ENCODE peak calls at places on chromosome X, in nine cellular contexts. Q, R, O, G, L, B, T, I and C are unnamed samples.

GRCh38 chrX:2192584-2193272 is 308.0 kb downstream of the DHRSX start:
- DNase-seq in Q (no peak), R (no peak), O (no peak), G (no peak), L (no peak), B (no peak), T (no peak), I (no peak), C (no peak)

GRCh38 chrX:42140320-42140719 is 217.0 kb upstream of the CASK start:
- DNase-seq in Q (no peak), R (no peak), O (no peak), G (no peak), L (no peak), B (no peak), T (no peak), I (no peak), C (no peak)

GRCh38 chrX:136780738-136781137 is at the start of gene ARHGEF6:
- DNase-seq in Q (no peak), R (no peak), O (no peak), G (no peak), L (no peak), B (no peak), T (no peak), I (no peak), C (peak; percentile 34)

GRCh38 chrX:43976216-43976615 is 3.0 kb upstream of the NDP start:
- DNase-seq in Q (no peak), R (no peak), O (no peak), G (no peak), L (no peak), B (no peak), T (no peak), I (no peak), C (no peak)

GRCh38 chrX:38055170-38055847 is 49.0 kb downstream of the SYTL5 start:
- DNase-seq in Q (peak; percentile 25), R (no peak), O (no peak), G (no peak), L (no peak), B (no peak), T (no peak), I (no peak), C (no peak)

GRCh38 chrX:2176733-2177132 is 324.0 kb downstream of the DHRSX start:
- DNase-seq in Q (no peak), R (no peak), O (no peak), G (no peak), L (no peak), B (no peak), T (no peak), I (no peak), C (no peak)

GRCh38 chrX:121000589-121000988 is 15.0 kb upstream of the CT47A1 start:
- DNase-seq in Q (peak; percentile 36), R (no peak), O (no peak), G (peak; percentile 1), L (no peak), B (no peak), T (no peak), I (no peak), C (no peak)

GRCh38 chrX:102516314-102516936 is at the start of gene TMSB15A:
- DNase-seq in Q (peak; percentile 39), R (peak; percentile 77), O (peak; percentile 66), G (no peak), L (peak; percentile 9), B (peak; percentile 28), T (peak; percentile 64), I (peak; percentile 14), C (peak; percentile 72)

GRCh38 chrX:49947778-49948177 is 25.4 kb downstream of the CLCN5 start:
- DNase-seq in Q (no peak), R (no peak), O (no peak), G (no peak), L (peak; percentile 14), B (no peak), T (no peak), I (no peak), C (no peak)

GRCh38 chrX:120311632-120312000 is 355 bp upstream of the TMEM255A start:
- DNase-seq in Q (peak; percentile 19), R (no peak), O (no peak), G (no peak), L (no peak), B (no peak), T (no peak), I (no peak), C (no peak)

GRCh38 chrX:110015915-110016314 is 13.0 kb downstream of the TMEM164 start:
- DNase-seq in Q (no peak), R (no peak), O (no peak), G (no peak), L (no peak), B (no peak), T (no peak), I (no peak), C (no peak)

GRCh38 chrX:40260123-40260751 is 162.5 kb upstream of the BCOR start:
- DNase-seq in Q (no peak), R (no peak), O (no peak), G (no peak), L (no peak), B (no peak), T (no peak), I (no peak), C (no peak)

GRCh38 chrX:9775930-9776329 is 10.3 kb upstream of the GPR143 start:
- DNase-seq in Q (no peak), R (no peak), O (no peak), G (no peak), L (no peak), B (no peak), T (no peak), I (no peak), C (no peak)

GRCh38 chrX:46165411-46165810 is 379.8 kb downstream of the ZNF674 start:
- DNase-seq in Q (no peak), R (no peak), O (no peak), G (no peak), L (no peak), B (no peak), T (no peak), I (no peak), C (no peak)

GRCh38 chrX:143994206-143994605 is 110.3 kb downstream of the UBE2NL start:
- DNase-seq in Q (no peak), R (no peak), O (no peak), G (no peak), L (no peak), B (no peak), T (no peak), I (no peak), C (no peak)

GRCh38 chrX:42778096-42778495 is at the start of gene PPP1R2C:
- DNase-seq in Q (no peak), R (no peak), O (no peak), G (no peak), L (no peak), B (peak; percentile 57), T (no peak), I (no peak), C (no peak)

GRCh38 chrX:149567621-149568417 is 18.1 kb upstream of the HSFX3 start:
- DNase-seq in Q (no peak), R (no peak), O (no peak), G (no peak), L (no peak), B (no peak), T (no peak), I (no peak), C (peak; percentile 20)

GRCh38 chrX:15336023-15336413 is 695 bp upstream of the PIGA start:
- DNase-seq in Q (peak; percentile 16), R (no peak), O (no peak), G (peak; percentile 3), L (no peak), B (peak; percentile 31), T (no peak), I (peak; percentile 45), C (no peak)

GRCh38 chrX:150200820-150201287 is 162.3 kb upstream of the MAMLD1 start:
- DNase-seq in Q (peak; percentile 90), R (no peak), O (no peak), G (peak; percentile 70), L (peak; percentile 1), B (no peak), T (no peak), I (peak; percentile 60), C (no peak)

GRCh38 chrX:38513087-38513742 is 48.1 kb upstream of the TSPAN7 start:
- DNase-seq in Q (no peak), R (no peak), O (no peak), G (no peak), L (peak; percentile 3), B (no peak), T (no peak), I (no peak), C (no peak)

GRCh38 chrX:2183193-2183725 is 317.5 kb downstream of the DHRSX start:
- DNase-seq in Q (no peak), R (no peak), O (no peak), G (no peak), L (no peak), B (no peak), T (no peak), I (no peak), C (no peak)

GRCh38 chrX:129833153-129834004 is 10.3 kb downstream of the ZDHHC9 start:
- DNase-seq in Q (no peak), R (no peak), O (no peak), G (no peak), L (no peak), B (no peak), T (peak; percentile 60), I (no peak), C (no peak)

GRCh38 chrX:68732906-68733493 is 85.5 kb downstream of the STARD8 start:
- DNase-seq in Q (peak; percentile 37), R (no peak), O (peak; percentile 63), G (peak; percentile 8), L (peak; percentile 6), B (peak; percentile 59), T (peak; percentile 60), I (peak; percentile 40), C (peak; percentile 83)

GRCh38 chrX:75603833-75604232 is 81.0 kb upstream of the ZDHHC15 start:
- DNase-seq in Q (no peak), R (peak; percentile 0), O (no peak), G (peak; percentile 19), L (peak; percentile 37), B (no peak), T (no peak), I (no peak), C (no peak)

GRCh38 chrX:134737061-134737460 is 78.8 kb upstream of the PLAC1 start:
- DNase-seq in Q (no peak), R (no peak), O (no peak), G (no peak), L (no peak), B (no peak), T (peak; percentile 56), I (no peak), C (no peak)

GRCh38 chrX:626745-627509 is 3.7 kb upstream of the SHOX start:
- DNase-seq in Q (no peak), R (no peak), O (no peak), G (no peak), L (no peak), B (no peak), T (no peak), I (no peak), C (no peak)

GRCh38 chrX:72060196-72060974 is 71.3 kb downstream of the RTL5 start:
- DNase-seq in Q (no peak), R (no peak), O (no peak), G (no peak), L (peak; percentile 82), B (no peak), T (no peak), I (no peak), C (no peak)

GRCh38 chrX:49754238-49754857 is 58.6 kb upstream of the PAGE1 start:
- DNase-seq in Q (peak; percentile 40), R (no peak), O (peak; percentile 13), G (peak; percentile 8), L (peak; percentile 32), B (peak; percentile 19), T (peak; percentile 38), I (peak; percentile 21), C (no peak)

GRCh38 chrX:27890611-27891010 is 82.8 kb downstream of the MAGEB10 start:
- DNase-seq in Q (peak; percentile 43), R (no peak), O (no peak), G (peak; percentile 3), L (no peak), B (no peak), T (no peak), I (no peak), C (no peak)

GRCh38 chrX:123140904-123141303 is 43.2 kb upstream of the GRIA3 start:
- DNase-seq in Q (no peak), R (no peak), O (no peak), G (no peak), L (no peak), B (no peak), T (no peak), I (no peak), C (no peak)

GRCh38 chrX:134761788-134762187 is 103.5 kb upstream of the PLAC1 start:
- DNase-seq in Q (peak; percentile 8), R (no peak), O (no peak), G (peak; percentile 1), L (no peak), B (no peak), T (no peak), I (no peak), C (no peak)